ENCODE peak calls at places on chromosomes 2 and 18, in six cellular contexts. H is AG09309, N is sigmoid colon, G is vagina, F is neural crest cell, P is OCI-LY7. T is an unnamed sample.

GRCh38 chr2:238381341-238382130 is 45.2 kb upstream of the ASB1 start:
- DNase-seq in H (no peak), F (no peak), N (no peak), G (no peak), P (no peak), T (no peak)

GRCh38 chr2:105934467-105934866 is 189.8 kb downstream of the NCK2 start:
- DNase-seq in H (no peak), N (no peak), G (no peak), F (peak), P (no peak), T (no peak)

GRCh38 chr2:157628282-157628531 is 457 bp downstream of the ACVR1C start:
- DNase-seq in N (no peak), H (no peak), G (no peak), P (no peak), F (no peak), T (no peak)

GRCh38 chr2:120287183-120288015 is 34.7 kb downstream of the RALB start:
- DNase-seq in P (no peak), H (peak), G (no peak), F (no peak), N (no peak), T (no peak)

GRCh38 chr18:36265035-36265434 is 32.5 kb upstream of the FHOD3 start:
- DNase-seq in P (no peak), F (no peak), N (no peak), G (no peak), H (no peak), T (no peak)

GRCh38 chr2:134869941-134870736 is 31.7 kb downstream of the ACMSD start:
- DNase-seq in H (no peak), F (no peak), G (no peak), N (no peak), P (no peak), T (no peak)

GRCh38 chr2:240820607-240821428 is 799 bp upstream of the KIF1A start:
- DNase-seq in P (no peak), N (no peak), G (no peak), H (no peak), F (peak), T (no peak)

GRCh38 chr2:66440692-66441091 is 5.8 kb downstream of the MEIS1 start:
- DNase-seq in G (no peak), F (no peak), N (peak), H (no peak), P (no peak), T (no peak)

GRCh38 chr18:60358516-60358915 is 14.1 kb downstream of the MC4R start:
- DNase-seq in P (no peak), N (no peak), H (no peak), F (no peak), G (no peak), T (no peak)

GRCh38 chr18:45464619-45465018 is 150.7 kb upstream of the SLC14A2 start:
- DNase-seq in H (no peak), F (no peak), P (no peak), N (no peak), G (no peak), T (no peak)

GRCh38 chr2:85728883-85729824 is 24.6 kb upstream of the ATOH8 start:
- DNase-seq in F (peak), P (peak), G (no peak), N (peak), H (no peak), T (peak)

GRCh38 chr2:165970663-165971062 is 17.1 kb upstream of the TTC21B start:
- DNase-seq in F (no peak), G (no peak), H (no peak), P (no peak), N (no peak), T (no peak)

GRCh38 chr2:165967746-165968145 is 14.2 kb upstream of the TTC21B start:
- DNase-seq in P (no peak), G (no peak), F (no peak), H (no peak), N (no peak), T (no peak)

DNA sequence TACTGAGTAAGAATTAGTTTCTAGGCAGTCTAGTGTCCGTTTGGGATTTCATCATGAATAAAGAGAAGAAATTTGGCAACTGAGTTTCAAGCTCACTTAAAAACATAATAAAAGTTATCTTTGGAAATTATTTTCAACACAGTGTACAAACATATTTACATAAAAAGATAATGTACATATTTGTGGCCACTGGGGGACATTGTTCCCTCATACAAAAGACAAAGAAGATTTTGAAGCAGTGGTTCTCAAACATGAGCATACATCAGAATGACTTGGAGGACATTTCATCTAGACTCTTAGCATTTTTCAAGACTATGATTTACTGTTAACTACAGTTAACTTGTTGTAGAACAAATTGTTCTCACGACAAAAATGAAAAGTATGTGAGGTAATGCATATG is 15.7 kb upstream of the TTC21B start:
- DNase-seq in H (no peak), F (no peak), N (no peak), G (no peak), P (no peak), T (no peak)
- TF ChIP-seq CTCF in H (peak), F (no peak), N (no peak), G (no peak), P (no peak), T (no peak)

GRCh38 chr2:229748950-229749349 is 34.6 kb upstream of the DNER start:
- DNase-seq in P (no peak), F (no peak), H (no peak), G (no peak), N (no peak), T (no peak)
- TF ChIP-seq CTCF in P (peak), F (no peak), H (no peak), G (no peak), N (no peak), T (no peak)

GRCh38 chr18:44320619-44321460 is 359.8 kb upstream of the SETBP1 start:
- DNase-seq in N (no peak), F (no peak), G (no peak), H (no peak), P (no peak), T (no peak)
- TF ChIP-seq CTCF in N (no peak), F (no peak), G (no peak), H (no peak), P (no peak), T (no peak)

GRCh38 chr2:35454966-35455638 is 900.5 kb upstream of the CRIM1 start:
- DNase-seq in H (no peak), N (no peak), G (no peak), F (no peak), P (no peak), T (no peak)
- TF ChIP-seq CTCF in H (no peak), N (no peak), G (no peak), F (peak), P (peak), T (no peak)

GRCh38 chr2:59196511-59196910 is 955.4 kb upstream of the FANCL start:
- DNase-seq in P (no peak), H (no peak), F (no peak), G (no peak), N (no peak), T (no peak)

GRCh38 chr2:59190518-59190917 is 949.4 kb upstream of the FANCL start:
- DNase-seq in N (no peak), H (no peak), G (no peak), P (no peak), F (no peak), T (no peak)

GRCh38 chr2:59195851-59196250 is 954.7 kb upstream of the FANCL start:
- DNase-seq in P (no peak), F (no peak), N (no peak), H (no peak), G (no peak), T (no peak)
- TF ChIP-seq CTCF in P (no peak), F (no peak), N (no peak), H (no peak), G (no peak), T (no peak)

DNA sequence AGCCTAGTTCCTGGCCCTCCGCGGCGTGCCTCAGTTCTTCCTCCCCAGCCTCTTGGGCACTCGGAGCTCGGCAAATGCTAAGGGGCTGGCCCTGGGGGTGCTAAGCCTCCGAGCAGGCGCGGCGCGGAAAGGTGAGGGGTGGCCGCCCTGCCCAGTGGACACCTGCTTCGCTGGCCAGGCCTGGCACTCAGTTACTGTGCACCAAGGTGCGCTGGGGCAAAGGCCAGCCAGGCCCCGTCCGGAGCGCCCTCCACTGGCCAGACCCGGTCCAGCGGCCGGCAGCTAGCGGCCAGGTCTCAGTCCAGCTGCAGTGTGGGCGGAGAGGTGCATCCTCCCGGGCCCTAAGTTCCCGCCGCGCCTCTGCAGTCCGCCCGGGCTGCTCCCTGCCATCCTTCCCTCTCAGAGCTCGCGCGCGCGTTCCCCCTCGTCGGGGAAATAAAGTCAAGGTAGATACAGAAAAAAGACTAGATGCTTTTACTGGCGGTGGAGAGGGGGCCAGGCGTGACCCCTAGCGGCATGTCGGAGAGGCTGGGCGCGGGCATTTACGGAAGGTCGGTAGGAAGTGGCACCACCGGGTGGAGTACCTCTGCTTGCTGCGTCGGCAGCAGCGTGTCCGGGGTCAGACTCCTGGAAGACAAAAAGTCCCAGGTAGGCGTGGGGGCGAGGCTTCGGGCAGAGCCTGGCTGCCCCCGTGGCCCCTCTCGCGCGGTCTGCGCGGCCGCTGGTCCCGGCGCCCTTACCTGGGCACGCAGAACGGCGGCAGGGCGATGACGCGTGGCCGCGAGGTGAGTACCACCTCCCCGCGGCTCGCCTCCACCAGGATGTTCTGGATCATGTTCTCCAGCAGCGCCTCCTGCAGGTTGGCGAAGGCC is 9.4 kb upstream of the CRYBA2 start:
- DNase-seq in F (peak), N (no peak), H (no peak), G (no peak), P (no peak), T (no peak)
- TF ChIP-seq CTCF in F (peak), N (peak), H (peak), G (no peak), P (peak), T (no peak)

DNA sequence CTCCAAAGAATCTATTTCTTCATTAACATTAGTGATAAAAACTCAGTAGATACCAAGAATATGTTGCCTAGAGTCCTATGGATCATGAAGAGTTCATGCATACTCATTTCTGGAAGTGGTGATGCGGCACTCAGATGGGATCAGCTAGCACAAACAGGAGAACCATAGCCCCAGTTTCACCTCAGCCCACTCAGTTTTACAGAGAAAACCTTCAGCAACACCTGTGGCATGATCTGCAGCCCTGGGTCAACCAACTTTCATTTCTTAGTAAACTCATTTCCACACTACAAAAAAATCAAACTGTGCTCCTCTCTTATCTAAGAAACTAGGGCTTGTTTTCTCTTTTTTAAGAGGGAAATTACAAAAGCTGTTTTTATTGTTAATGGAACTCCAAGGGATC is 569.4 kb downstream of the CCDC85A start:
- DNase-seq in P (no peak), N (no peak), F (no peak), G (no peak), H (no peak), T (no peak)
- TF ChIP-seq CTCF in P (no peak), N (no peak), F (no peak), G (no peak), H (no peak), T (no peak)

GRCh38 chr2:16625201-16625729 is 40.4 kb downstream of the CYRIA start:
- DNase-seq in H (no peak), F (no peak), N (no peak), P (peak), G (no peak), T (no peak)
- TF ChIP-seq CTCF in H (no peak), F (no peak), N (no peak), P (peak), G (no peak), T (no peak)